ENCODE peak calls at places on chromosomes 16 and 17, in nine cellular contexts. D is PC-3; J is NCI-H446 treated with DMSO at 0.1 percent for 48 hours; M is stimulated activated CD4-positive, alpha-beta T cell treated with anti-CD3 and anti-CD28 coated beads, Interleukin-4, amount 100 ng/mL, for 4 hours; K is KG1; A is A673; Z is IMR-90; I is psoas muscle; U is WTC11. X is an unnamed sample.

GRCh38 chr16:50195756-50196155 is 42.6 kb downstream of the TENT4B start:
- DNase-seq in D (no peak), J (no peak), M (no peak), K (no peak), A (no peak), Z (peak), I (no peak), U (no peak), X (no peak)

GRCh38 chr17:79919862-79920720 is 80.9 kb upstream of the CBX4 start:
- DNase-seq in D (no peak), J (no peak), M (no peak), K (no peak), A (no peak), Z (no peak), I (no peak), U (no peak), X (no peak)

GRCh38 chr16:15607700-15608396 is 35.1 kb downstream of the MARF1 start:
- DNase-seq in D (no peak), J (no peak), M (no peak), K (no peak), A (no peak), Z (peak), I (peak), U (no peak), X (no peak)

GRCh38 chr16:89332248-89333245 is 115.0 kb downstream of the ZNF778 start:
- DNase-seq in D (no peak), J (no peak), M (no peak), K (no peak), A (no peak), Z (no peak), I (peak), U (peak), X (no peak)

GRCh38 chr16:1674751-1675664 is 3.1 kb upstream of the JPT2 start:
- DNase-seq in D (peak), J (no peak), M (no peak), K (no peak), A (no peak), Z (peak), I (no peak), U (no peak), X (peak)

GRCh38 chr16:88685156-88686061 is 898 bp downstream of the SNAI3 start:
- DNase-seq in D (no peak), J (no peak), M (peak), K (no peak), A (peak), Z (peak), I (peak), U (peak), X (peak)

GRCh38 chr16:86222541-86222940 is 287.8 kb upstream of the FOXF1 start:
- DNase-seq in D (no peak), J (no peak), M (no peak), K (no peak), A (no peak), Z (peak), I (no peak), U (no peak), X (peak)

GRCh38 chr17:78862073-78863023 is 21.7 kb upstream of the USP36 start:
- DNase-seq in D (peak), J (no peak), M (no peak), K (no peak), A (no peak), Z (peak), I (peak), U (no peak), X (peak)

GRCh38 chr16:67301080-67301757 is 21.9 kb downstream of the PLEKHG4 start:
- DNase-seq in D (no peak), J (no peak), M (no peak), K (no peak), A (no peak), Z (no peak), I (peak), U (no peak), X (no peak)

GRCh38 chr16:86517652-86518258 is 7.4 kb downstream of the FOXF1 start:
- DNase-seq in D (peak), J (no peak), M (no peak), K (no peak), A (peak), Z (peak), I (peak), U (peak), X (peak)

GRCh38 chr17:63069245-63069644 is 103.2 kb downstream of the TANC2 start:
- DNase-seq in D (no peak), J (no peak), M (no peak), K (no peak), A (no peak), Z (no peak), I (no peak), U (no peak), X (no peak)

GRCh38 chr17:81731271-81731670 is 19.2 kb downstream of the SLC25A10 start:
- DNase-seq in D (no peak), J (no peak), M (no peak), K (no peak), A (peak), Z (peak), I (no peak), U (no peak), X (peak)

GRCh38 chr17:41496803-41497484 is 7.2 kb upstream of the KRT36 start:
- DNase-seq in D (peak), J (peak), M (peak), K (no peak), A (peak), Z (peak), I (peak), U (peak), X (peak)

GRCh38 chr17:61672140-61672539 is 81.1 kb upstream of the NACA2 start:
- DNase-seq in D (no peak), J (no peak), M (no peak), K (no peak), A (no peak), Z (no peak), I (no peak), U (no peak), X (no peak)

GRCh38 chr17:34414338-34414737 is 51.3 kb upstream of the CCL1 start:
- DNase-seq in D (no peak), J (no peak), M (no peak), K (no peak), A (no peak), Z (no peak), I (no peak), U (no peak), X (no peak)

X was measured in RPMI7951.